ENCODE peak calls at places on chromosomes 2 and 18, in five cellular contexts. One of them, this sample, is unnamed.

GRCh38 chr2:8431446-8432125 is 250.3 kb upstream of the ID2 start:
- DNase-seq in mesenchymal stem cell: no peak
- DNase-seq in CD4-positive, alpha-beta T cell: no peak
- DNase-seq in fibroblast of lung: peak; percentile 38
- DNase-seq in naive thymus-derived CD4-positive, alpha-beta T cell: no peak
- DNase-seq in this sample: no peak

GRCh38 chr18:32470136-32470712 is 458 bp downstream of the GAREM1 start:
- DNase-seq in CD4-positive, alpha-beta T cell: no peak
- DNase-seq in mesenchymal stem cell: peak; percentile 55
- DNase-seq in naive thymus-derived CD4-positive, alpha-beta T cell: peak; percentile 2
- DNase-seq in fibroblast of lung: peak; percentile 51
- DNase-seq in this sample: no peak

GRCh38 chr2:102226612-102227351 is 40.0 kb downstream of the IL1RL2 start:
- DNase-seq in naive thymus-derived CD4-positive, alpha-beta T cell: no peak
- DNase-seq in fibroblast of lung: no peak
- DNase-seq in CD4-positive, alpha-beta T cell: no peak
- DNase-seq in mesenchymal stem cell: peak; percentile 68
- DNase-seq in this sample: no peak

GRCh38 chr2:224142397-224143312 is 103.6 kb upstream of the SERPINE2 start:
- DNase-seq in CD4-positive, alpha-beta T cell: no peak
- DNase-seq in fibroblast of lung: peak; percentile 93
- DNase-seq in mesenchymal stem cell: peak; percentile 72
- DNase-seq in naive thymus-derived CD4-positive, alpha-beta T cell: no peak
- DNase-seq in this sample: no peak

GRCh38 chr2:99404800-99405669 is 67.8 kb downstream of the EIF5B start:
- DNase-seq in naive thymus-derived CD4-positive, alpha-beta T cell: no peak
- DNase-seq in CD4-positive, alpha-beta T cell: no peak
- DNase-seq in mesenchymal stem cell: no peak
- DNase-seq in fibroblast of lung: no peak
- DNase-seq in this sample: no peak

GRCh38 chr2:164314148-164314547 is 307.1 kb downstream of the GRB14 start:
- DNase-seq in CD4-positive, alpha-beta T cell: no peak
- DNase-seq in naive thymus-derived CD4-positive, alpha-beta T cell: no peak
- DNase-seq in mesenchymal stem cell: peak; percentile 57
- DNase-seq in fibroblast of lung: peak; percentile 58
- DNase-seq in this sample: no peak

GRCh38 chr18:6752200-6752873 is 22.8 kb downstream of the ARHGAP28 start:
- DNase-seq in naive thymus-derived CD4-positive, alpha-beta T cell: no peak
- DNase-seq in fibroblast of lung: peak; percentile 76
- DNase-seq in CD4-positive, alpha-beta T cell: no peak
- DNase-seq in mesenchymal stem cell: peak; percentile 84
- DNase-seq in this sample: no peak

GRCh38 chr2:126761981-126762878 is 106.3 kb downstream of the GYPC start:
- DNase-seq in fibroblast of lung: no peak
- DNase-seq in CD4-positive, alpha-beta T cell: peak; percentile 57
- DNase-seq in mesenchymal stem cell: no peak
- DNase-seq in naive thymus-derived CD4-positive, alpha-beta T cell: peak; percentile 68
- DNase-seq in this sample: peak; percentile 21

GRCh38 chr18:3869848-3870247 is 419.9 kb downstream of the TGIF1 start:
- DNase-seq in naive thymus-derived CD4-positive, alpha-beta T cell: no peak
- DNase-seq in CD4-positive, alpha-beta T cell: no peak
- DNase-seq in fibroblast of lung: peak; percentile 50
- DNase-seq in mesenchymal stem cell: peak; percentile 65
- DNase-seq in this sample: no peak

GRCh38 chr2:1478311-1479305 is 65.3 kb downstream of the TPO start:
- DNase-seq in fibroblast of lung: no peak
- DNase-seq in mesenchymal stem cell: no peak
- DNase-seq in naive thymus-derived CD4-positive, alpha-beta T cell: no peak
- DNase-seq in CD4-positive, alpha-beta T cell: no peak
- DNase-seq in this sample: no peak

GRCh38 chr2:37615808-37616673 is 55.4 kb downstream of the CDC42EP3 start:
- DNase-seq in mesenchymal stem cell: no peak
- DNase-seq in naive thymus-derived CD4-positive, alpha-beta T cell: peak; percentile 70
- DNase-seq in CD4-positive, alpha-beta T cell: peak; percentile 69
- DNase-seq in fibroblast of lung: no peak
- DNase-seq in this sample: peak; percentile 43

GRCh38 chr2:127024769-127025356 is 82.1 kb downstream of the BIN1 start:
- DNase-seq in mesenchymal stem cell: peak; percentile 72
- DNase-seq in CD4-positive, alpha-beta T cell: no peak
- DNase-seq in fibroblast of lung: peak; percentile 54
- DNase-seq in naive thymus-derived CD4-positive, alpha-beta T cell: no peak
- DNase-seq in this sample: no peak

GRCh38 chr2:235836416-235837042 is 331.7 kb downstream of the GBX2 start:
- DNase-seq in fibroblast of lung: no peak
- DNase-seq in CD4-positive, alpha-beta T cell: no peak
- DNase-seq in mesenchymal stem cell: no peak
- DNase-seq in naive thymus-derived CD4-positive, alpha-beta T cell: no peak
- DNase-seq in this sample: no peak

GRCh38 chr2:204749319-204749718 is 204.0 kb downstream of the PARD3B start:
- DNase-seq in fibroblast of lung: peak; percentile 85
- DNase-seq in mesenchymal stem cell: no peak
- DNase-seq in CD4-positive, alpha-beta T cell: no peak
- DNase-seq in naive thymus-derived CD4-positive, alpha-beta T cell: no peak
- DNase-seq in this sample: no peak

GRCh38 chr2:20485612-20485926 is 38.7 kb downstream of the RHOB start:
- DNase-seq in naive thymus-derived CD4-positive, alpha-beta T cell: no peak
- DNase-seq in CD4-positive, alpha-beta T cell: no peak
- DNase-seq in fibroblast of lung: no peak
- DNase-seq in mesenchymal stem cell: no peak
- DNase-seq in this sample: no peak

GRCh38 chr2:88450925-88451575 is 1.4 kb downstream of the FOXI3 start:
- DNase-seq in mesenchymal stem cell: no peak
- DNase-seq in fibroblast of lung: no peak
- DNase-seq in CD4-positive, alpha-beta T cell: no peak
- DNase-seq in naive thymus-derived CD4-positive, alpha-beta T cell: no peak
- DNase-seq in this sample: no peak

GRCh38 chr2:71143782-71144181 is 13.3 kb downstream of the MPHOSPH10 start:
- DNase-seq in naive thymus-derived CD4-positive, alpha-beta T cell: no peak
- DNase-seq in fibroblast of lung: no peak
- DNase-seq in CD4-positive, alpha-beta T cell: no peak
- DNase-seq in mesenchymal stem cell: no peak
- DNase-seq in this sample: no peak

GRCh38 chr2:212364586-212364985 is 174.0 kb downstream of the ERBB4 start:
- DNase-seq in CD4-positive, alpha-beta T cell: no peak
- DNase-seq in mesenchymal stem cell: no peak
- DNase-seq in naive thymus-derived CD4-positive, alpha-beta T cell: no peak
- DNase-seq in fibroblast of lung: peak; percentile 53
- DNase-seq in this sample: no peak

GRCh38 chr2:32627441-32627900 is 379 bp upstream of the TTC27 start:
- DNase-seq in CD4-positive, alpha-beta T cell: no peak
- DNase-seq in mesenchymal stem cell: peak; percentile 62
- DNase-seq in naive thymus-derived CD4-positive, alpha-beta T cell: no peak
- DNase-seq in fibroblast of lung: peak; percentile 67
- DNase-seq in this sample: no peak

GRCh38 chr2:101466426-101466825 is 8.5 kb downstream of the RFX8 start:
- DNase-seq in naive thymus-derived CD4-positive, alpha-beta T cell: no peak
- DNase-seq in mesenchymal stem cell: no peak
- DNase-seq in fibroblast of lung: no peak
- DNase-seq in CD4-positive, alpha-beta T cell: no peak
- DNase-seq in this sample: no peak

GRCh38 chr2:11923935-11924334 is 177.5 kb downstream of the LPIN1 start:
- DNase-seq in mesenchymal stem cell: no peak
- DNase-seq in CD4-positive, alpha-beta T cell: no peak
- DNase-seq in fibroblast of lung: no peak
- DNase-seq in naive thymus-derived CD4-positive, alpha-beta T cell: no peak
- DNase-seq in this sample: no peak

GRCh38 chr2:186126181-186126580 is 359.9 kb upstream of the ZC3H15 start:
- DNase-seq in fibroblast of lung: peak; percentile 23
- DNase-seq in mesenchymal stem cell: no peak
- DNase-seq in CD4-positive, alpha-beta T cell: no peak
- DNase-seq in naive thymus-derived CD4-positive, alpha-beta T cell: no peak
- DNase-seq in this sample: no peak

GRCh38 chr2:84302513-84303412 is 156.3 kb downstream of the SUCLG1 start:
- DNase-seq in fibroblast of lung: peak; percentile 23
- DNase-seq in CD4-positive, alpha-beta T cell: no peak
- DNase-seq in naive thymus-derived CD4-positive, alpha-beta T cell: peak; percentile 16
- DNase-seq in mesenchymal stem cell: peak; percentile 21
- DNase-seq in this sample: no peak

GRCh38 chr2:200860092-200860795 is 4.2 kb downstream of the CLK1 start:
- DNase-seq in mesenchymal stem cell: no peak
- DNase-seq in naive thymus-derived CD4-positive, alpha-beta T cell: no peak
- DNase-seq in fibroblast of lung: peak; percentile 37
- DNase-seq in CD4-positive, alpha-beta T cell: no peak
- DNase-seq in this sample: no peak

GRCh38 chr2:231530099-231531085 is at the start of gene NMUR1:
- DNase-seq in CD4-positive, alpha-beta T cell: peak; percentile 39
- DNase-seq in mesenchymal stem cell: peak; percentile 21
- DNase-seq in naive thymus-derived CD4-positive, alpha-beta T cell: peak; percentile 55
- DNase-seq in fibroblast of lung: no peak
- DNase-seq in this sample: peak; percentile 66

GRCh38 chr2:120775261-120775660 is 39.6 kb downstream of the GLI2 start:
- DNase-seq in CD4-positive, alpha-beta T cell: no peak
- DNase-seq in naive thymus-derived CD4-positive, alpha-beta T cell: no peak
- DNase-seq in mesenchymal stem cell: no peak
- DNase-seq in fibroblast of lung: no peak
- DNase-seq in this sample: no peak

GRCh38 chr18:27887287-27887686 is 289.6 kb downstream of the CDH2 start:
- DNase-seq in naive thymus-derived CD4-positive, alpha-beta T cell: no peak
- DNase-seq in CD4-positive, alpha-beta T cell: no peak
- DNase-seq in mesenchymal stem cell: peak; percentile 6
- DNase-seq in fibroblast of lung: peak; percentile 6
- DNase-seq in this sample: no peak

DNA sequence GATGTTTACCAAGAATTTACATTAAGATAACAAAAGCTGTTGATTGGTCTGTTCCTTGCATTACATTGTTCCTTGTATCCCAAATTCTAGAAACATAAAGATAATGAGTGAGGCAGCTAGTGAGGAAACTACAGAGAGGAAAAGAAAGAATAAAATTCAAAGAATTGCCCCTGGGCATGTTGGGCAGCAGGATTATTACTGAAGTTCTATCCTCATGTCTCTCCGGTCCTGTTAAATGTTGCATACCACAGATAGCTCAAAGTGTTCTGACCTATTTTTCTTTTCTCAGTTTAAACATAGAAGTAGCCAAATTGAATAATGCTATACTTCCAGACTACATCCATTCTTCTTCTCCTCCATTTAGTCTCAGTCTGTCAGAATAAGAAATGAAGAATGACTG is 58.2 kb upstream of the DYNC1I2 start:
- DNase-seq in mesenchymal stem cell: no peak
- DNase-seq in fibroblast of lung: no peak
- DNase-seq in naive thymus-derived CD4-positive, alpha-beta T cell: no peak
- DNase-seq in CD4-positive, alpha-beta T cell: no peak
- DNase-seq in this sample: no peak
- H3K9me3 ChIP-seq in mesenchymal stem cell: peaks cover 24% of the 10 kb centered on the region
- H3K9me3 ChIP-seq in fibroblast of lung: no peaks in the 10 kb centered on the region
- H3K9me3 ChIP-seq in naive thymus-derived CD4-positive, alpha-beta T cell: no peaks in the 10 kb centered on the region
- H3K9me3 ChIP-seq in CD4-positive, alpha-beta T cell: peaks cover 30% of the 10 kb centered on the region
- H3K9me3 ChIP-seq in this sample: peaks cover 7% of the 10 kb centered on the region

DNA sequence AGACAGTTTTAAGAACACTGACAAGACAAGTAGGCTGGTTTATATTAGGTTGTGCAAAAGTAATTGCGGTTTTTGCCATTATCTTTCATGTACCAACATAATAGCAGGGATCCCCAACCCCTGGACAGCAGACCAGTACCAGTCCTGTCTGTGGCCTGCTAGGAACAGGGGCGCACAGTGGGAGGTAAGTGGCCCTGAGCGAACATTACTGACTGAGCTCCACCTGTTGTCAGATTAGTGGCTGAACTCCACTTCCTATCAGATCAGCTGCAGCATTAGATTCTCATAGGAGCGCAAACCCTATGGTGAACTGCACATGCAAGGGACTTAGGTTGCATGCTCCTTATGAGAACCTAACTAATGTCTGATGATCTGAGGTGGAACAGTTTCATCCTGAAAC is 921.9 kb downstream of the CCDC85A start:
- DNase-seq in fibroblast of lung: no peak
- DNase-seq in naive thymus-derived CD4-positive, alpha-beta T cell: no peak
- DNase-seq in CD4-positive, alpha-beta T cell: no peak
- DNase-seq in mesenchymal stem cell: no peak
- DNase-seq in this sample: no peak
- H3K9me3 ChIP-seq in fibroblast of lung: no peaks in the 10 kb centered on the region
- H3K9me3 ChIP-seq in naive thymus-derived CD4-positive, alpha-beta T cell: no peaks in the 10 kb centered on the region
- H3K9me3 ChIP-seq in CD4-positive, alpha-beta T cell: peaks cover 5% of the 10 kb centered on the region
- H3K9me3 ChIP-seq in mesenchymal stem cell: peaks cover 45% of the 10 kb centered on the region
- H3K9me3 ChIP-seq in this sample: no peaks in the 10 kb centered on the region

GRCh38 chr2:2827691-2828315 is 496.7 kb upstream of the MYT1L start:
- DNase-seq in mesenchymal stem cell: no peak
- DNase-seq in fibroblast of lung: no peak
- DNase-seq in naive thymus-derived CD4-positive, alpha-beta T cell: no peak
- DNase-seq in CD4-positive, alpha-beta T cell: no peak
- DNase-seq in this sample: no peak

GRCh38 chr2:2826621-2827020 is 495.5 kb upstream of the MYT1L start:
- DNase-seq in CD4-positive, alpha-beta T cell: no peak
- DNase-seq in fibroblast of lung: no peak
- DNase-seq in naive thymus-derived CD4-positive, alpha-beta T cell: no peak
- DNase-seq in mesenchymal stem cell: no peak
- DNase-seq in this sample: no peak

GRCh38 chr2:2825516-2826208 is 494.6 kb upstream of the MYT1L start:
- DNase-seq in fibroblast of lung: no peak
- DNase-seq in CD4-positive, alpha-beta T cell: no peak
- DNase-seq in mesenchymal stem cell: no peak
- DNase-seq in naive thymus-derived CD4-positive, alpha-beta T cell: no peak
- DNase-seq in this sample: no peak

GRCh38 chr2:2826209-2826551 is 495.1 kb upstream of the MYT1L start:
- DNase-seq in fibroblast of lung: no peak
- DNase-seq in CD4-positive, alpha-beta T cell: no peak
- DNase-seq in mesenchymal stem cell: no peak
- DNase-seq in naive thymus-derived CD4-positive, alpha-beta T cell: no peak
- DNase-seq in this sample: no peak

DNA sequence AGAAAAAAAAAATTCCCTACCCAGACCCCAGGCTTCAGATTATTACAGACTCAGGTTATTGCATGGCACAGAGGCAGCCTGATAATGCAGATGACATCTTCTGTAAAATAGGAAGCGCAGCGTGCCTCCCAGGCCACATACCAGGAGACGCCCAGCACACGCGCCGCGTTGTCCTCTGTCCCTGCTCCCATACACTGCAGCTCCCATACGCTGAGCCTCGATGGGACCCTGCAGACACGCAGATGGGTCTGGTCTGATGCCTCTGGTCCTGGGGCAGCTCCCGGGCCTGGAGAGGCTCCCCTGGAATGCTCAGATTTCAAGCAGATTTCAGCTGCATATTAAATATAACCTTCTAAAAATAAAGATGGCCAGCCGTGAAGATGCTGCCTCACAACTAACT is 496.2 kb upstream of the MYT1L start:
- DNase-seq in fibroblast of lung: no peak
- DNase-seq in CD4-positive, alpha-beta T cell: no peak
- DNase-seq in mesenchymal stem cell: no peak
- DNase-seq in naive thymus-derived CD4-positive, alpha-beta T cell: no peak
- DNase-seq in this sample: no peak
- H3K9me3 ChIP-seq in fibroblast of lung: no peaks in the 10 kb centered on the region
- H3K9me3 ChIP-seq in CD4-positive, alpha-beta T cell: no peaks in the 10 kb centered on the region
- H3K9me3 ChIP-seq in mesenchymal stem cell: no peaks in the 10 kb centered on the region
- H3K9me3 ChIP-seq in naive thymus-derived CD4-positive, alpha-beta T cell: no peaks in the 10 kb centered on the region
- H3K9me3 ChIP-seq in this sample: no peaks in the 10 kb centered on the region

DNA sequence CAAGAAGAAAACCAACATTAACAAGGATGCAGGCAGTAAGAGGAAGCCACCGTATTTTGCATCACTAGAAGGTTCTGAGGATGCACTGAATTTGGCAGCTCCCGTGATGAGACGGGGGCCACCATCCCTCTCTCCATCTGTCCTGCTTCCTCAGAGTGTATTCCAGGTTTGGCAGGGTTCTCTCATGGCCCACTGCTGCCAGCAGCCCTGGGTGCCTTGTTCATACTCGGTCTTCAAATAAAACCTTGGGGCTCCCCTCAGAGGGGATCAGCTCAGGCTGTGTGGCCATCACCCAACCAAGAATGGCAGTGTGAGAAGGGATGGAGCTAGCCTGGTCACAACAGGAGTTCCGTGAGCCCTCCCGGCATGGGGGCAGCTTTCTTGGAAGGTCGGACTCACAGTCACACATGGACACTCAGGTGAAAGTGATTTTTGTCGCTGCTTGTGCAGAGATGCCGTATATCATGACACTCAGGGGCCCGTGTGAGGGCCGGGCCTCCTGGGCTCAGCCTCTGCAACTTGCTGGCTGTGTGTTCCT is 12.8 kb upstream of the MBP start:
- DNase-seq in mesenchymal stem cell: no peak
- DNase-seq in naive thymus-derived CD4-positive, alpha-beta T cell: no peak
- DNase-seq in fibroblast of lung: no peak
- DNase-seq in CD4-positive, alpha-beta T cell: no peak
- DNase-seq in this sample: no peak
- H3K9me3 ChIP-seq in mesenchymal stem cell: peaks cover 10% of the 10 kb centered on the region
- H3K9me3 ChIP-seq in naive thymus-derived CD4-positive, alpha-beta T cell: peaks cover 10% of the 10 kb centered on the region
- H3K9me3 ChIP-seq in fibroblast of lung: no peaks in the 10 kb centered on the region
- H3K9me3 ChIP-seq in CD4-positive, alpha-beta T cell: peaks cover 7% of the 10 kb centered on the region
- H3K9me3 ChIP-seq in this sample: no peaks in the 10 kb centered on the region